ENCODE peak calls at places on chromosomes 13 and 19, in ten cellular contexts. C is OCI-LY7, T is spleen, P is tibial artery, U is transverse colon, R is cardiac fibroblast, G is epithelial cell of esophagus, I is dorsolateral prefrontal cortex, Z is AG10803, O is kidney epithelial cell. H is an unnamed sample.

GRCh38 chr13:95541911-95542484 is 10.5 kb upstream of the CLDN10 start:
- DNase-seq in C (no peak), T (no peak), P (no peak), U (no peak), R (no peak), G (no peak), I (no peak), Z (no peak), O (no peak), H (no peak)

GRCh38 chr13:36981156-36981743 is 17.9 kb downstream of the ALG5 start:
- DNase-seq in C (peak), T (no peak), P (no peak), U (no peak), R (peak), G (peak), I (no peak), Z (peak), O (no peak), H (no peak)

GRCh38 chr19:17097593-17098126 is 22.1 kb downstream of the MYO9B start:
- DNase-seq in C (no peak), T (no peak), P (no peak), U (no peak), R (peak), G (no peak), I (no peak), Z (peak), O (no peak), H (no peak)

GRCh38 chr13:97388385-97388784 is 45.6 kb upstream of the RAP2A start:
- DNase-seq in C (peak), T (no peak), P (no peak), U (no peak), R (no peak), G (no peak), I (no peak), Z (no peak), O (no peak), H (no peak)

GRCh38 chr13:73222627-73223026 is 163.8 kb downstream of the KLF5 start:
- DNase-seq in C (no peak), T (no peak), P (no peak), U (no peak), R (no peak), G (no peak), I (no peak), Z (no peak), O (no peak), H (no peak)

GRCh38 chr13:103190841-103191240 is 124.6 kb upstream of the SLC10A2 start:
- DNase-seq in C (no peak), T (no peak), P (no peak), U (no peak), R (no peak), G (no peak), I (no peak), Z (no peak), O (no peak), H (no peak)

GRCh38 chr19:56076413-56076998 is 44.6 kb downstream of the ZNF787 start:
- DNase-seq in C (peak), T (peak), P (peak), U (peak), R (peak), G (peak), I (no peak), Z (peak), O (no peak), H (peak)

GRCh38 chr13:46350003-46350402 is 37.0 kb downstream of the RUBCNL start:
- DNase-seq in C (no peak), T (no peak), P (no peak), U (no peak), R (no peak), G (no peak), I (no peak), Z (no peak), O (no peak), H (no peak)

GRCh38 chr13:79030513-79030912 is 371.6 kb upstream of the OBI1 start:
- DNase-seq in C (no peak), T (no peak), P (no peak), U (no peak), R (no peak), G (no peak), I (no peak), Z (no peak), O (no peak), H (no peak)

GRCh38 chr19:5137571-5138124 is 168.7 kb downstream of the KDM4B start:
- DNase-seq in C (no peak), T (no peak), P (no peak), U (no peak), R (no peak), G (no peak), I (no peak), Z (no peak), O (no peak), H (no peak)

GRCh38 chr13:105611424-105611823 is 924.0 kb downstream of the EFNB2 start:
- DNase-seq in C (no peak), T (no peak), P (no peak), U (no peak), R (peak), G (peak), I (no peak), Z (peak), O (peak), H (no peak)

GRCh38 chr13:95229855-95230254 is 71.4 kb downstream of the ABCC4 start:
- DNase-seq in C (no peak), T (no peak), P (no peak), U (no peak), R (no peak), G (no peak), I (no peak), Z (no peak), O (no peak), H (no peak)

GRCh38 chr13:23074054-23074805 is 106.5 kb upstream of the SGCG start:
- DNase-seq in C (no peak), T (no peak), P (no peak), U (no peak), R (no peak), G (no peak), I (no peak), Z (peak), O (no peak), H (no peak)

GRCh38 chr13:97222934-97223710 is 989 bp downstream of the MBNL2 start:
- DNase-seq in C (peak), T (no peak), P (no peak), U (no peak), R (no peak), G (no peak), I (no peak), Z (peak), O (no peak), H (no peak)

GRCh38 chr19:41958367-41959055 is 610 bp downstream of the RABAC1 start:
- DNase-seq in C (peak), T (peak), P (peak), U (peak), R (peak), G (peak), I (peak), Z (peak), O (no peak), H (no peak)

GRCh38 chr13:113742000-113742441 is 17.0 kb upstream of the TMEM255B start:
- DNase-seq in C (no peak), T (peak), P (peak), U (peak), R (peak), G (peak), I (peak), Z (peak), O (peak), H (no peak)

GRCh38 chr19:12881172-12881808 is at the start of gene DNASE2:
- DNase-seq in C (peak), T (peak), P (peak), U (peak), R (peak), G (peak), I (peak), Z (peak), O (peak), H (peak)

GRCh38 chr19:58572026-58572817 is 913 bp downstream of the MZF1 start:
- DNase-seq in C (no peak), T (no peak), P (no peak), U (no peak), R (no peak), G (no peak), I (no peak), Z (no peak), O (no peak), H (no peak)

GRCh38 chr13:102825921-102826706 is 19.7 kb upstream of the ERCC5 start:
- DNase-seq in C (no peak), T (no peak), P (no peak), U (no peak), R (peak), G (peak), I (no peak), Z (peak), O (peak), H (peak)

GRCh38 chr13:35836476-35836875 is 294.7 kb downstream of the DCLK1 start:
- DNase-seq in C (no peak), T (no peak), P (no peak), U (no peak), R (no peak), G (no peak), I (no peak), Z (peak), O (no peak), H (peak)

GRCh38 chr13:42137856-42138537 is 89.5 kb downstream of the DGKH start:
- DNase-seq in C (no peak), T (no peak), P (no peak), U (no peak), R (peak), G (peak), I (no peak), Z (peak), O (no peak), H (no peak)

GRCh38 chr13:63190742-63191141 is 1775.1 kb upstream of the PCDH20 start:
- DNase-seq in C (no peak), T (no peak), P (no peak), U (no peak), R (peak), G (peak), I (no peak), Z (peak), O (peak), H (no peak)

GRCh38 chr13:112891477-112892401 is 77.3 kb upstream of the MCF2L start:
- DNase-seq in C (no peak), T (peak), P (no peak), U (no peak), R (no peak), G (no peak), I (no peak), Z (no peak), O (no peak), H (no peak)

GRCh38 chr13:44719857-44720671 is 143.9 kb upstream of the TSC22D1 start:
- DNase-seq in C (no peak), T (no peak), P (peak), U (no peak), R (peak), G (no peak), I (no peak), Z (peak), O (peak), H (no peak)
- TF ChIP-seq CTCF in C (no peak), T (no peak), P (no peak), U (no peak), R (no peak), G (no peak), I (no peak), Z (no peak), O (no peak), H (no peak)

DNA sequence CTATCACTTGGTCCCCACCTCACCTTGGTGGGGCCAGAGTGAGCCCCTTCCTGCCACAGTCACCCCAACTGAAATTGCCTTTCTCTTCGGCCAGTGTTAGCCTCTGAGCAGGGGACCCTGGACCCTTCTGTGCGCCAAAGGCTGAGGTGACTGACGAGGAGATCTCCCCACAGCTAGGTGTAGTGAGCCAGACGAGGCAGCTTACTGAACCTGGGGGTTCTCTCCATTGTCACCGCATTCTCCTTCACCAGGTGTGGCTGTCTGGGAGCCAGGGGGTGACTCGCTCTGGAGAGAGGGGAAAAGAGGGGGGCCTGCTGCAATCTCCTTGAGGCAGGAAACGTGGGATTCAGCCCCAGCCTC is 1.3 kb downstream of the RPS28 start:
- DNase-seq in C (no peak), T (no peak), P (no peak), U (no peak), R (no peak), G (no peak), I (no peak), Z (no peak), O (no peak), H (no peak)
- H3K4me3 ChIP-seq in C (peak), T (peak), P (peak), U (peak), R (peak), G (peak), I (peak), Z (peak), O (peak), H (peak)

GRCh38 chr13:19117913-19118739 is 63.5 kb downstream of the TUBA3C start:
- DNase-seq in C (no peak), T (no peak), P (no peak), U (no peak), R (no peak), G (no peak), I (no peak), Z (no peak), O (no peak), H (no peak)
- TF ChIP-seq CTCF in C (no peak), T (no peak), P (no peak), U (no peak), R (no peak), G (no peak), I (no peak), Z (no peak), O (no peak), H (no peak)

DNA sequence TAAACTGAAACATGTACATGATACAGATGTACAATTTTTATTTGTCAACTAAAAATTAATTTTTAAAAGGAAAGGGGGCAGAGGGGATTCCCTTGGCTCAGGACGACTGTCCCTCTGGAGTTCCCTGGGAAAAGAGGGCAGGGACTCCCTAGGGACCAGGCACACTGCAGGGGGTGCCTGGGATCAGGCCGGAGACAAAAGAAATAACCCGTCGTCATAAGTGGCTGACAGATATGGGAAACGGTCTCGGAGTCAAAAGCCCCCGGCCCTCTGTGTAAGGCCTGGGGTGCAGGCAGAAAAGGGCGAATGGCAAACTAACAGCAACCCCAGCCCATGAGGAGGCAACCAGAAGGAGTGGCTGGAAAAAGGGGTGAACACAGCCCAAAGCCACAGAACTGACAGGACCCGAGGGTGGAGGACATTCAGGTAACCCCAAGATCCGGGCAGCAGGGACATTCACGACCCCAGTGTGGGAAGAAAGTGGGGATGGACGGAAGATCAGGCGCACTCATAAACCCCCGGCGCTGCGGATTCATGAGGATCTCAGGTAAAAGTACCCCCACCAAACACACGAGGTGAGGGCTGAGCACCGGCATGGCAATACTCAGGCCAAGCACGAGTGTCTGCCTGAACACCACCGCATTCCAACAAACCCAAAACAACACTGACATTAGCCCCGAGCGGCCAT is 6.7 kb downstream of the MLLT1 start:
- DNase-seq in C (no peak), T (no peak), P (no peak), U (no peak), R (no peak), G (no peak), I (no peak), Z (no peak), O (no peak), H (no peak)
- H3K4me3 ChIP-seq in C (no peak), T (no peak), P (peak), U (peak), R (no peak), G (peak), I (no peak), Z (peak), O (no peak), H (peak)

GRCh38 chr13:101545521-101545920 is 93.0 kb downstream of the ITGBL1 start:
- DNase-seq in C (no peak), T (no peak), P (no peak), U (no peak), R (no peak), G (no peak), I (no peak), Z (no peak), O (no peak), H (no peak)
- TF ChIP-seq CTCF in C (no peak), T (no peak), P (no peak), U (no peak), R (peak), G (no peak), I (no peak), Z (peak), O (no peak), H (no peak)

DNA sequence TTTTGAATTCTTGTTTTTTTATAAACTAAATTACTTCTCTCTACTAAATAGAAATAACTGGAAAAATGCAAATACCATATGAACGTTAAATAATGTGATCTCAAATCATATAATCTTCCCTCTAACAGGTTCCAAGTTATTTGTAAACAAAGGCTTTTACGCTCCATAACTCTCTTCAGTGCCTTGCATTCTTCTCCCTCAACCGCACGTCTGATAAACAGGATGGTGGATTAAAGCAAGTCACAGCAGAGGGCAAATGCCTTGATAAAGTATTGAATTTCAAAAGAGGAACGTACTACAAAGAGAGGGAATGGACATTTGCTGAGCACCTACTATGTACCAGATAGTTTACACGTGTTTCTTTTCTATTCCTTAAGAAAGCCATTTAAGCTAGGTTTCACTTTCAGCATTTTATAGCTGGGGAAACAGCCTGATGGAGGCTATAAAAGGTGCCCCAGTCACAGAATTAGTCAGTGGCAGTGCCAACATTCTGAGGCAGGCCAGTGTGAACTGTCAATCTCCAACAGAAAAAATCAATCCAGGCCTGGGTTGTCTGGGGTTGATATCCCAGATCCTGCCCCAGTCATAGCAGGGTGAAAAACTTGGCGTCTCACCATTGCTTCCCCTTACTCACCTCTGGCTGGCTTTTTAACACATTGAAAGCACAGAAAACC is 15.8 kb downstream of the MRPS31 start:
- DNase-seq in C (peak), T (no peak), P (no peak), U (peak), R (no peak), G (no peak), I (no peak), Z (no peak), O (no peak), H (no peak)
- H3K4me3 ChIP-seq in C (peak), T (no peak), P (no peak), U (no peak), R (no peak), G (no peak), I (no peak), Z (no peak), O (no peak), H (no peak)

GRCh38 chr19:31611348-31611877 is 262.2 kb upstream of the TSHZ3 start:
- DNase-seq in C (no peak), T (no peak), P (no peak), U (no peak), R (no peak), G (no peak), I (no peak), Z (no peak), O (no peak), H (no peak)
- TF ChIP-seq CTCF in C (no peak), T (no peak), P (no peak), U (no peak), R (no peak), G (no peak), I (no peak), Z (no peak), O (no peak), H (no peak)

GRCh38 chr13:50921706-50922105 is 12.1 kb downstream of the RNASEH2B start:
- DNase-seq in C (no peak), T (no peak), P (no peak), U (no peak), R (no peak), G (no peak), I (no peak), Z (no peak), O (no peak), H (no peak)
- H3K4me3 ChIP-seq in C (no peak), T (no peak), P (no peak), U (no peak), R (no peak), G (no peak), I (no peak), Z (no peak), O (no peak), H (no peak)

GRCh38 chr19:45558399-45558878 is 26.2 kb downstream of the OPA3 start:
- DNase-seq in C (peak), T (peak), P (no peak), U (peak), R (peak), G (peak), I (no peak), Z (no peak), O (no peak), H (no peak)
- TF ChIP-seq CTCF in C (peak), T (peak), P (peak), U (peak), R (peak), G (peak), I (peak), Z (peak), O (peak), H (peak)

GRCh38 chr13:75761373-75761772 is 125.2 kb downstream of the LMO7 start:
- DNase-seq in C (no peak), T (no peak), P (no peak), U (no peak), R (peak), G (no peak), I (no peak), Z (no peak), O (no peak), H (no peak)
- H3K4me3 ChIP-seq in C (no peak), T (no peak), P (peak), U (peak), R (no peak), G (peak), I (peak), Z (peak), O (peak), H (no peak)

H was measured in HFF-Myc.